ENCODE peak calls at places on chromosomes 2 and 18, in seven cellular contexts. L is M059J; P is effector CD4-positive, alpha-beta T cell; O is NCI-H1417; I is sciatic nerve; G is SW480; M is Right ventricle myocardium inferior. A is an unnamed sample.

GRCh38 chr2:147916723-147917122 is 71.9 kb downstream of the ACVR2A start:
- DNase-seq in P (no peak), L (no peak), M (no peak), O (no peak), I (no peak), G (no peak), A (no peak)

GRCh38 chr2:235002198-235003095 is 50.6 kb downstream of the SH3BP4 start:
- DNase-seq in P (no peak), O (no peak), M (no peak), G (no peak), L (peak), I (no peak), A (peak)

GRCh38 chr18:55685638-55686037 is 97.6 kb upstream of the TCF4 start:
- DNase-seq in M (no peak), I (no peak), L (no peak), P (no peak), G (no peak), O (no peak), A (no peak)

GRCh38 chr2:105184420-105184819 is 57.1 kb upstream of the GPR45 start:
- DNase-seq in G (no peak), L (no peak), P (no peak), I (no peak), O (no peak), M (no peak), A (peak)

GRCh38 chr18:11104307-11104706 is 45.1 kb downstream of the PIEZO2 start:
- DNase-seq in I (no peak), P (no peak), O (no peak), G (no peak), L (no peak), M (no peak), A (peak)

GRCh38 chr2:177147093-177147694 is 65.4 kb upstream of the HNRNPA3 start:
- DNase-seq in M (no peak), G (peak), L (peak), O (peak), P (no peak), I (no peak), A (no peak)

GRCh38 chr2:11327871-11328270 is 16.6 kb downstream of the ROCK2 start:
- DNase-seq in I (no peak), L (no peak), G (no peak), P (no peak), M (no peak), O (no peak), A (no peak)

GRCh38 chr2:177579486-177580036 is 187.0 kb downstream of the AGPS start:
- DNase-seq in O (no peak), G (no peak), L (no peak), M (no peak), I (no peak), P (no peak), A (no peak)

GRCh38 chr2:54522624-54523281 is 66.6 kb downstream of the SPTBN1 start:
- DNase-seq in P (peak), L (peak), M (peak), O (peak), G (peak), I (no peak), A (peak)

GRCh38 chr2:11540148-11540995 is 6.5 kb downstream of the GREB1 start:
- DNase-seq in I (no peak), P (no peak), L (no peak), G (no peak), M (no peak), O (peak), A (no peak)

GRCh38 chr2:164952057-164952702 is 3.1 kb downstream of the SLC38A11 start:
- DNase-seq in P (no peak), O (no peak), M (no peak), G (no peak), L (no peak), I (no peak), A (no peak)

GRCh38 chr2:40463112-40463511 is 11.2 kb upstream of the SLC8A1 start:
- DNase-seq in I (no peak), G (no peak), L (no peak), M (no peak), O (no peak), P (no peak), A (no peak)

GRCh38 chr2:220703279-220703678 is 868.8 kb downstream of the EPHA4 start:
- DNase-seq in P (no peak), L (peak), I (no peak), M (no peak), O (no peak), G (no peak), A (no peak)

GRCh38 chr2:186542002-186542401 is 47.9 kb upstream of the ITGAV start:
- DNase-seq in I (no peak), M (no peak), G (no peak), O (no peak), L (no peak), P (no peak), A (no peak)

GRCh38 chr2:181682795-181683517 is 2.6 kb upstream of the NEUROD1 start:
- DNase-seq in M (no peak), P (no peak), L (no peak), G (no peak), I (no peak), O (no peak), A (no peak)

GRCh38 chr2:232857158-232857563 is 12.9 kb upstream of the SNORC start:
- DNase-seq in G (peak), L (no peak), I (no peak), O (no peak), P (no peak), M (no peak), A (no peak)

GRCh38 chr2:70647873-70648481 is 94.4 kb upstream of the TGFA start:
- DNase-seq in P (peak), L (peak), M (no peak), G (peak), O (peak), I (peak), A (peak)

GRCh38 chr18:59265246-59266018 is 7.8 kb downstream of the RAX start:
- DNase-seq in I (no peak), M (no peak), L (peak), G (no peak), O (peak), P (no peak), A (no peak)

GRCh38 chr2:118852605-118853128 is 5.2 kb upstream of the EN1 start:
- DNase-seq in P (no peak), I (no peak), M (peak), G (no peak), L (no peak), O (no peak), A (no peak)

GRCh38 chr2:70411489-70412081 is 109.7 kb upstream of the FAM136A start:
- DNase-seq in M (no peak), L (no peak), O (no peak), G (no peak), P (no peak), I (no peak), A (no peak)

GRCh38 chr18:36828157-36828629 is 609 bp downstream of the TPGS2 start:
- DNase-seq in O (no peak), G (peak), I (peak), L (peak), P (peak), M (no peak), A (peak)

GRCh38 chr18:48279312-48279711 is 129.9 kb downstream of the ZBTB7C start:
- DNase-seq in P (no peak), I (no peak), M (no peak), G (no peak), L (peak), O (no peak), A (no peak)

GRCh38 chr2:237592425-237592980 is 2.0 kb upstream of the RAB17 start:
- DNase-seq in O (no peak), I (no peak), M (no peak), L (no peak), G (no peak), P (no peak), A (no peak)

GRCh38 chr2:149375801-149376349 is 45.5 kb downstream of the LYPD6 start:
- DNase-seq in P (no peak), L (peak), M (no peak), I (no peak), O (no peak), G (no peak), A (no peak)

GRCh38 chr2:88254437-88255081 is 84.4 kb downstream of the THNSL2 start:
- DNase-seq in G (no peak), I (no peak), P (no peak), L (peak), O (no peak), M (no peak), A (no peak)

A was measured in colonic mucosa.